ENCODE peak calls at places on chromosomes 11 and 22, in nine cellular contexts. One of them, this sample, is unnamed. For H3K4me1, the result is how much of the 10 kb centered on the place peaks cover.

GRCh38 chr11:73404048-73404447 is 27.8 kb downstream of the RELT start:
- DNase-seq in spleen: peak
- DNase-seq in esophagus squamous epithelium: no peak
- DNase-seq in H1: no peak
- DNase-seq in stomach: peak
- DNase-seq in adrenal gland: peak
- DNase-seq in prostate gland: no peak
- DNase-seq in A549: peak
- DNase-seq in transverse colon: peak
- DNase-seq in this sample: peak

GRCh38 chr22:17815703-17816254 is 41.5 kb upstream of the BID start:
- DNase-seq in transverse colon: no peak
- DNase-seq in H1: no peak
- DNase-seq in stomach: no peak
- DNase-seq in prostate gland: no peak
- DNase-seq in spleen: no peak
- DNase-seq in esophagus squamous epithelium: no peak
- DNase-seq in A549: no peak
- DNase-seq in adrenal gland: no peak
- DNase-seq in this sample: no peak

GRCh38 chr11:7019500-7020182 is 505 bp downstream of the ZNF214 start:
- DNase-seq in A549: no peak
- DNase-seq in spleen: no peak
- DNase-seq in adrenal gland: no peak
- DNase-seq in stomach: no peak
- DNase-seq in transverse colon: peak
- DNase-seq in H1: no peak
- DNase-seq in esophagus squamous epithelium: no peak
- DNase-seq in prostate gland: peak
- DNase-seq in this sample: peak

GRCh38 chr11:2574553-2575535 is 125.0 kb downstream of the KCNQ1OT1 start:
- DNase-seq in spleen: peak
- DNase-seq in H1: no peak
- DNase-seq in A549: no peak
- DNase-seq in transverse colon: peak
- DNase-seq in adrenal gland: peak
- DNase-seq in stomach: peak
- DNase-seq in esophagus squamous epithelium: no peak
- DNase-seq in prostate gland: peak
- DNase-seq in this sample: peak

GRCh38 chr22:41998361-41999261 is at the start of gene WBP2NL:
- DNase-seq in esophagus squamous epithelium: peak
- DNase-seq in adrenal gland: peak
- DNase-seq in H1: no peak
- DNase-seq in transverse colon: peak
- DNase-seq in A549: peak
- DNase-seq in prostate gland: peak
- DNase-seq in spleen: peak
- DNase-seq in stomach: peak
- DNase-seq in this sample: peak

GRCh38 chr11:23280088-23280487 is 419.8 kb upstream of the CCDC179 start:
- DNase-seq in H1: no peak
- DNase-seq in A549: no peak
- DNase-seq in esophagus squamous epithelium: no peak
- DNase-seq in adrenal gland: no peak
- DNase-seq in spleen: no peak
- DNase-seq in prostate gland: no peak
- DNase-seq in transverse colon: no peak
- DNase-seq in stomach: no peak
- DNase-seq in this sample: no peak

GRCh38 chr11:1866776-1867175 is 13.9 kb downstream of the LSP1 start:
- DNase-seq in spleen: peak
- DNase-seq in transverse colon: no peak
- DNase-seq in adrenal gland: no peak
- DNase-seq in stomach: no peak
- DNase-seq in A549: no peak
- DNase-seq in prostate gland: no peak
- DNase-seq in esophagus squamous epithelium: no peak
- DNase-seq in H1: no peak
- DNase-seq in this sample: no peak

GRCh38 chr11:3942160-3942955 is 86.9 kb downstream of the STIM1 start:
- DNase-seq in esophagus squamous epithelium: no peak
- DNase-seq in transverse colon: no peak
- DNase-seq in stomach: peak
- DNase-seq in H1: no peak
- DNase-seq in adrenal gland: no peak
- DNase-seq in spleen: no peak
- DNase-seq in prostate gland: no peak
- DNase-seq in A549: no peak
- DNase-seq in this sample: no peak

GRCh38 chr11:69353696-69354544 is 60.0 kb downstream of the MYEOV start:
- DNase-seq in H1: no peak
- DNase-seq in A549: no peak
- DNase-seq in transverse colon: peak
- DNase-seq in esophagus squamous epithelium: no peak
- DNase-seq in stomach: no peak
- DNase-seq in adrenal gland: no peak
- DNase-seq in spleen: no peak
- DNase-seq in prostate gland: no peak
- DNase-seq in this sample: no peak

GRCh38 chr11:134120921-134121526 is 52.2 kb downstream of the JAM3 start:
- DNase-seq in adrenal gland: peak
- DNase-seq in prostate gland: no peak
- DNase-seq in transverse colon: no peak
- DNase-seq in H1: no peak
- DNase-seq in stomach: no peak
- DNase-seq in esophagus squamous epithelium: no peak
- DNase-seq in spleen: no peak
- DNase-seq in A549: no peak
- DNase-seq in this sample: peak

GRCh38 chr11:134126197-134126822 is 57.4 kb downstream of the JAM3 start:
- DNase-seq in adrenal gland: peak
- DNase-seq in esophagus squamous epithelium: no peak
- DNase-seq in A549: no peak
- DNase-seq in stomach: no peak
- DNase-seq in H1: peak
- DNase-seq in transverse colon: no peak
- DNase-seq in spleen: no peak
- DNase-seq in prostate gland: no peak
- DNase-seq in this sample: no peak

GRCh38 chr11:134125507-134125906 is 56.6 kb downstream of the JAM3 start:
- DNase-seq in adrenal gland: no peak
- DNase-seq in prostate gland: no peak
- DNase-seq in spleen: no peak
- DNase-seq in transverse colon: no peak
- DNase-seq in esophagus squamous epithelium: no peak
- DNase-seq in H1: no peak
- DNase-seq in A549: no peak
- DNase-seq in stomach: no peak
- DNase-seq in this sample: no peak

GRCh38 chr11:134120143-134120850 is 51.4 kb downstream of the JAM3 start:
- DNase-seq in spleen: no peak
- DNase-seq in H1: no peak
- DNase-seq in transverse colon: peak
- DNase-seq in stomach: peak
- DNase-seq in adrenal gland: peak
- DNase-seq in esophagus squamous epithelium: no peak
- DNase-seq in A549: no peak
- DNase-seq in prostate gland: peak
- DNase-seq in this sample: peak

GRCh38 chr11:134124660-134125451 is 56.0 kb downstream of the JAM3 start:
- DNase-seq in esophagus squamous epithelium: no peak
- DNase-seq in adrenal gland: peak
- DNase-seq in A549: no peak
- DNase-seq in spleen: peak
- DNase-seq in prostate gland: peak
- DNase-seq in stomach: peak
- DNase-seq in transverse colon: no peak
- DNase-seq in H1: no peak
- DNase-seq in this sample: peak
- H3K27ac ChIP-seq in esophagus squamous epithelium: peak
- H3K27ac ChIP-seq in adrenal gland: peak
- H3K27ac ChIP-seq in A549: no peak
- H3K27ac ChIP-seq in spleen: no peak
- H3K27ac ChIP-seq in prostate gland: peak
- H3K27ac ChIP-seq in stomach: peak
- H3K27ac ChIP-seq in transverse colon: peak
- H3K27ac ChIP-seq in H1: no peak
- H3K27ac ChIP-seq in this sample: peak

DNA sequence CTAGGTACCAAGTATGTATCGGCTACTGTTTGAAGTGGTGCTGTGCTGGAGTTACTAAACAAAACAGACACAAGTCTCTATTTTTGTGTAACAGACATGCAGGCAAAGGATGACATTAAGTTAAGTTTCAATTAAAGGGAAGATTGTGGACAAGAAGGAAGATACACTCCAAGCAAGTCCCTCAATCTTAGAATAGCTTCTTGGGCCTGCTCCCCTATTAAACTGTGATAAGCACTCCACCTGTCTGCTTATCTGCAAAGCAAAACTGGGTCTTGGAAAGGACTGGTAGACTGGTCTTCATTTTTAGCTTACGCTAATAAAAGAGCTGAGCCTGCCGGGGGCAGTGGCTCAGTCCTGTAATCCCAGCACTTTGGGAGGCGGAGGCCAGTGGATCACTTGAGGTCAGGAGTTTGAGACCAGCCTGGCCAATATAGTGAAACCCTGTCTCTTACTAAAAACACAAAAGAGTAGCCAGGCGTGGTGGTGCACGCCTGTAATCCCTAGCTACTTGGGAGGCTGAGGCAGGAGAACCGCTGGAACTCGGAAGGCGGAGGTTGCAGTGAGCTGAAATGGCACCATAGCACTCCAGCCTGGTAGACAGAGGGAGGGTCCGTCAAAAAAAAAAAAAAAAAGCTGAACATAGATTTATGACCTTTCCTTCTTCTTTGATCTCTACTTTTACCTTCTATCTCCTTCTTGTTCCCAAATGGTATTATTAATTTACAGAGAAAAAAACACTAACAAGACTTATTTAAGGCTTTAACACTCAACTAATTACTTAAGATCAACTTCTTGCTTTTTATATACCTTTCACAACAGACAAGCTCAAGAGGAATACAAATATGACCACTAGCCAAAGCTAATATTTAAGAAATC is 4.1 kb downstream of the DDX17 start:
- DNase-seq in spleen: no peak
- DNase-seq in A549: no peak
- DNase-seq in prostate gland: no peak
- DNase-seq in adrenal gland: no peak
- DNase-seq in transverse colon: no peak
- DNase-seq in esophagus squamous epithelium: no peak
- DNase-seq in H1: no peak
- DNase-seq in stomach: no peak
- DNase-seq in this sample: no peak
- H3K4me1 ChIP-seq in spleen: half or more
- H3K4me1 ChIP-seq in A549: under half
- H3K4me1 ChIP-seq in prostate gland: under half
- H3K4me1 ChIP-seq in adrenal gland: under half
- H3K4me1 ChIP-seq in transverse colon: under half
- H3K4me1 ChIP-seq in esophagus squamous epithelium: half or more
- H3K4me1 ChIP-seq in H1: under half
- H3K4me1 ChIP-seq in stomach: under half
- H3K4me1 ChIP-seq in this sample: half or more

GRCh38 chr11:133842053-133842452 is 3.3 kb downstream of the SPATA19 start:
- DNase-seq in transverse colon: no peak
- DNase-seq in esophagus squamous epithelium: no peak
- DNase-seq in A549: no peak
- DNase-seq in adrenal gland: no peak
- DNase-seq in spleen: no peak
- DNase-seq in H1: no peak
- DNase-seq in prostate gland: no peak
- DNase-seq in stomach: no peak
- DNase-seq in this sample: no peak

GRCh38 chr11:133842730-133843129 is 2.6 kb downstream of the SPATA19 start:
- DNase-seq in transverse colon: no peak
- DNase-seq in esophagus squamous epithelium: no peak
- DNase-seq in adrenal gland: no peak
- DNase-seq in H1: no peak
- DNase-seq in prostate gland: no peak
- DNase-seq in spleen: no peak
- DNase-seq in stomach: no peak
- DNase-seq in A549: no peak
- DNase-seq in this sample: no peak

GRCh38 chr11:133845413-133845812 is at the start of gene SPATA19:
- DNase-seq in adrenal gland: no peak
- DNase-seq in transverse colon: no peak
- DNase-seq in H1: no peak
- DNase-seq in esophagus squamous epithelium: no peak
- DNase-seq in A549: no peak
- DNase-seq in spleen: no peak
- DNase-seq in stomach: no peak
- DNase-seq in prostate gland: no peak
- DNase-seq in this sample: no peak

GRCh38 chr11:133843454-133843987 is 1.8 kb downstream of the SPATA19 start:
- DNase-seq in esophagus squamous epithelium: no peak
- DNase-seq in A549: no peak
- DNase-seq in spleen: no peak
- DNase-seq in prostate gland: no peak
- DNase-seq in adrenal gland: no peak
- DNase-seq in transverse colon: no peak
- DNase-seq in stomach: no peak
- DNase-seq in H1: no peak
- DNase-seq in this sample: no peak

DNA sequence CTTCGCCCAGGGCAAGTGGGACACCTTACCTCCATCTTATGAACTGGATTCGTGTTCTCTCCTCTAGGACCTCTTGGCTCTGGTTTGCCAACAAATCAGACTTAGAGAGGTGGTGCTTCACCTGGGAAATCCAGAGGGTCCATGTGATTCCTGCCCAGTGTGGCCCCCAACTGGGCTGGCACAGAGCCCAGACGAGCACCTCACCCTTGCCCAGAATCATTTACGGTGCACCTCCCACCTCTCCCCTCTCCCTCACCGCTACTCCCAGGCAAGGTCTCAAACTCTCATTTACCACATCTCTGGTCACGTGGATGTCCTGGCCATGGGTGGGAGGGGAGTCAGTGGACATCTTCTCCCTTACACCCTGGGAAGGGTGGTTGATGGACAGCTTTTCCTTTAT is 1.1 kb downstream of the SPATA19 start:
- DNase-seq in esophagus squamous epithelium: no peak
- DNase-seq in spleen: no peak
- DNase-seq in adrenal gland: no peak
- DNase-seq in H1: no peak
- DNase-seq in transverse colon: no peak
- DNase-seq in stomach: no peak
- DNase-seq in prostate gland: no peak
- DNase-seq in A549: no peak
- DNase-seq in this sample: no peak
- TF ChIP-seq POLR2A in esophagus squamous epithelium: no peak
- TF ChIP-seq POLR2A in spleen: no peak
- TF ChIP-seq POLR2A in adrenal gland: no peak
- TF ChIP-seq POLR2A in H1: no peak
- TF ChIP-seq POLR2A in transverse colon: no peak
- TF ChIP-seq POLR2A in stomach: no peak
- TF ChIP-seq POLR2A in prostate gland: no peak
- TF ChIP-seq POLR2A in A549: no peak
- TF ChIP-seq POLR2A in this sample: no peak

DNA sequence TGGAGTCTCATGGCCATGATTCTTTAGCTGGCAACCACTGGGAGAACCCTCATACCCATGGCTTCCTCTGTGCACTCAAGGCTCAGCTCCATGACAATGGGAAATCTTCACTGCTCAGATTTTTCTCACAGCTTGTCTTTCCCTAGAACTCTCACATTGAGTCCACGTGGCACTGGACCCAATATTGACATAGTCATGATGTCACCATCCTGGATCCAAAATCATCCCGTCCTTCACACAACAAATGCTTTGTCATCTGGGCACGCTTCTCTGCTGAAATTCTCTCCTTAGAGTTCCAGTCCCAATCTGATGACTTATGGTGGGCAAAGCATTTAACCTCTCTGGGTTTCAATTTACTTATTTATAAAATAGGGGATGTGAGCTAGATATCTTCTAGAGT is 37.7 kb upstream of the CD44 start:
- DNase-seq in esophagus squamous epithelium: no peak
- DNase-seq in transverse colon: no peak
- DNase-seq in spleen: no peak
- DNase-seq in H1: no peak
- DNase-seq in adrenal gland: no peak
- DNase-seq in A549: no peak
- DNase-seq in stomach: no peak
- DNase-seq in prostate gland: no peak
- DNase-seq in this sample: no peak
- H3K27ac ChIP-seq in esophagus squamous epithelium: peak
- H3K27ac ChIP-seq in transverse colon: no peak
- H3K27ac ChIP-seq in spleen: no peak
- H3K27ac ChIP-seq in H1: no peak
- H3K27ac ChIP-seq in adrenal gland: no peak
- H3K27ac ChIP-seq in A549: peak
- H3K27ac ChIP-seq in stomach: no peak
- H3K27ac ChIP-seq in prostate gland: no peak
- H3K27ac ChIP-seq in this sample: no peak

This sample was measured in heart left ventricle.